ENCODE peak calls at places on chromosomes 7 and 10, in six cellular contexts. One of them, this sample, is unnamed.
A peak's percentile ranks its signal among the peaks of the same experiment; 100 is the strongest.

GRCh38 chr10:116124777-116125176 is 148.2 kb downstream of the GFRA1 start:
- DNase-seq in fibroblast of lung: no peak
- DNase-seq in ovary: no peak
- DNase-seq in A549: no peak
- DNase-seq in tibial nerve: no peak
- DNase-seq in tibial artery: no peak
- DNase-seq in this sample: no peak

GRCh38 chr7:102170417-102170970 is 116.2 kb upstream of the SH2B2 start:
- DNase-seq in fibroblast of lung: peak; percentile 12
- DNase-seq in ovary: no peak
- DNase-seq in A549: no peak
- DNase-seq in tibial nerve: no peak
- DNase-seq in tibial artery: no peak
- DNase-seq in this sample: no peak

GRCh38 chr10:58773351-58773750 is 260.7 kb downstream of the BICC1 start:
- DNase-seq in fibroblast of lung: peak; percentile 39
- DNase-seq in ovary: no peak
- DNase-seq in A549: no peak
- DNase-seq in tibial nerve: no peak
- DNase-seq in tibial artery: no peak
- DNase-seq in this sample: no peak

GRCh38 chr7:95690367-95690947 is 81.9 kb upstream of the DYNC1I1 start:
- DNase-seq in fibroblast of lung: peak; percentile 66
- DNase-seq in ovary: no peak
- DNase-seq in A549: peak; percentile 6
- DNase-seq in tibial nerve: no peak
- DNase-seq in tibial artery: no peak
- DNase-seq in this sample: no peak

GRCh38 chr10:22615819-22616499 is 98.4 kb downstream of the PIP4K2A start:
- DNase-seq in fibroblast of lung: peak; percentile 44
- DNase-seq in ovary: no peak
- DNase-seq in A549: no peak
- DNase-seq in tibial nerve: peak; percentile 21
- DNase-seq in tibial artery: peak; percentile 50
- DNase-seq in this sample: peak; percentile 96

GRCh38 chr10:112208292-112208691 is 24.7 kb upstream of the GPAM start:
- DNase-seq in fibroblast of lung: no peak
- DNase-seq in ovary: no peak
- DNase-seq in A549: no peak
- DNase-seq in tibial nerve: no peak
- DNase-seq in tibial artery: no peak
- DNase-seq in this sample: no peak

GRCh38 chr7:93040355-93040754 is 77.4 kb downstream of the SAMD9 start:
- DNase-seq in fibroblast of lung: no peak
- DNase-seq in ovary: no peak
- DNase-seq in A549: no peak
- DNase-seq in tibial nerve: no peak
- DNase-seq in tibial artery: no peak
- DNase-seq in this sample: no peak

GRCh38 chr10:26860026-26860541 is 674 bp downstream of the ABI1 start:
- DNase-seq in fibroblast of lung: peak; percentile 73
- DNase-seq in ovary: peak; percentile 67
- DNase-seq in A549: peak; percentile 33
- DNase-seq in tibial nerve: peak; percentile 42
- DNase-seq in tibial artery: peak; percentile 64
- DNase-seq in this sample: no peak

GRCh38 chr7:12633589-12633988 is 53.8 kb upstream of the ARL4A start:
- DNase-seq in fibroblast of lung: no peak
- DNase-seq in ovary: no peak
- DNase-seq in A549: no peak
- DNase-seq in tibial nerve: no peak
- DNase-seq in tibial artery: no peak
- DNase-seq in this sample: no peak

GRCh38 chr10:44761076-44761475 is 150.1 kb upstream of the TMEM72 start:
- DNase-seq in fibroblast of lung: no peak
- DNase-seq in ovary: no peak
- DNase-seq in A549: no peak
- DNase-seq in tibial nerve: no peak
- DNase-seq in tibial artery: no peak
- DNase-seq in this sample: no peak

GRCh38 chr7:39688611-39689485 is 65.5 kb downstream of the RALA start:
- DNase-seq in fibroblast of lung: no peak
- DNase-seq in ovary: no peak
- DNase-seq in A549: no peak
- DNase-seq in tibial nerve: no peak
- DNase-seq in tibial artery: no peak
- DNase-seq in this sample: no peak

GRCh38 chr10:79300711-79301110 is 46.6 kb upstream of the PPIF start:
- DNase-seq in fibroblast of lung: no peak
- DNase-seq in ovary: no peak
- DNase-seq in A549: no peak
- DNase-seq in tibial nerve: no peak
- DNase-seq in tibial artery: no peak
- DNase-seq in this sample: no peak

GRCh38 chr10:121261665-121262064 is 336.6 kb downstream of the FGFR2 start:
- DNase-seq in fibroblast of lung: no peak
- DNase-seq in ovary: no peak
- DNase-seq in A549: no peak
- DNase-seq in tibial nerve: no peak
- DNase-seq in tibial artery: no peak
- DNase-seq in this sample: no peak

GRCh38 chr10:121265320-121265719 is 332.9 kb downstream of the FGFR2 start:
- DNase-seq in fibroblast of lung: no peak
- DNase-seq in ovary: no peak
- DNase-seq in A549: no peak
- DNase-seq in tibial nerve: no peak
- DNase-seq in tibial artery: no peak
- DNase-seq in this sample: no peak

GRCh38 chr10:121260383-121260782 is 337.9 kb downstream of the FGFR2 start:
- DNase-seq in fibroblast of lung: no peak
- DNase-seq in ovary: no peak
- DNase-seq in A549: no peak
- DNase-seq in tibial nerve: no peak
- DNase-seq in tibial artery: no peak
- DNase-seq in this sample: no peak

GRCh38 chr10:121263407-121263783 is 334.8 kb downstream of the FGFR2 start:
- DNase-seq in fibroblast of lung: no peak
- DNase-seq in ovary: no peak
- DNase-seq in A549: no peak
- DNase-seq in tibial nerve: no peak
- DNase-seq in tibial artery: no peak
- DNase-seq in this sample: no peak

GRCh38 chr10:121262774-121263406 is 335.4 kb downstream of the FGFR2 start:
- DNase-seq in fibroblast of lung: no peak
- DNase-seq in ovary: no peak
- DNase-seq in A549: no peak
- DNase-seq in tibial nerve: no peak
- DNase-seq in tibial artery: no peak
- DNase-seq in this sample: no peak
- H3K4me3 ChIP-seq in fibroblast of lung: no peak overlapping the region
- H3K4me3 ChIP-seq in ovary: no peak overlapping the region
- H3K4me3 ChIP-seq in A549: no peak overlapping the region
- H3K4me3 ChIP-seq in tibial nerve: no peak overlapping the region
- H3K4me3 ChIP-seq in tibial artery: no peak overlapping the region
- H3K4me3 ChIP-seq in this sample: no peak overlapping the region

GRCh38 chr7:36289833-36290661 is 99.6 kb upstream of the ANLN start:
- DNase-seq in fibroblast of lung: no peak
- DNase-seq in ovary: no peak
- DNase-seq in A549: peak; percentile 91
- DNase-seq in tibial nerve: no peak
- DNase-seq in tibial artery: no peak
- DNase-seq in this sample: no peak
- H3K27ac ChIP-seq in fibroblast of lung: no peak overlapping the region
- H3K27ac ChIP-seq in ovary: no peak overlapping the region
- H3K27ac ChIP-seq in A549: peak overlapping the region; percentile 82
- H3K27ac ChIP-seq in tibial nerve: no peak overlapping the region
- H3K27ac ChIP-seq in tibial artery: peak overlapping the region; percentile 87
- H3K27ac ChIP-seq in this sample: no peak overlapping the region

DNA sequence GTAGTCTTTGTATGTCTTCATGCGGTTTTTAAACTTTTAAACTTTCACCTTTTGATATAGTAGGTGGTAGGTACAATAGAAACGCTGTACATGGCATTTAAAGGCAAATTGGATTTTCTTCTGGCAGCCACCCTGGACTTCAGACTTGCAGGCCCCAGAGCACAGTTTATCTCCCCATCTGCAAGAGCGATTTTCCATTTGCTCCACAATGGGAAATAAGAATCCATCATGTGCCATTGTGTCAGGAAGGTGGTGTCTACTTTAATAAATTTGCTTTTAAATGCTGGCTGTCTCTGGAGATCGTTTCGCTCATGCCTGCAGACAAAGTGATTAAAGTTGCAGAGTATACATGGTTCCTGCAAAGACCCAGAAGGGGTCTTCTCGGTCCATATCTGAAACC is 38.9 kb downstream of the UNC5B start:
- DNase-seq in fibroblast of lung: no peak
- DNase-seq in ovary: no peak
- DNase-seq in A549: no peak
- DNase-seq in tibial nerve: no peak
- DNase-seq in tibial artery: no peak
- DNase-seq in this sample: no peak
- TF ChIP-seq CTCF in fibroblast of lung: no peak
- TF ChIP-seq CTCF in ovary: no peak
- TF ChIP-seq CTCF in A549: no peak
- TF ChIP-seq CTCF in tibial nerve: no peak
- TF ChIP-seq CTCF in tibial artery: no peak
- TF ChIP-seq CTCF in this sample: no peak

DNA sequence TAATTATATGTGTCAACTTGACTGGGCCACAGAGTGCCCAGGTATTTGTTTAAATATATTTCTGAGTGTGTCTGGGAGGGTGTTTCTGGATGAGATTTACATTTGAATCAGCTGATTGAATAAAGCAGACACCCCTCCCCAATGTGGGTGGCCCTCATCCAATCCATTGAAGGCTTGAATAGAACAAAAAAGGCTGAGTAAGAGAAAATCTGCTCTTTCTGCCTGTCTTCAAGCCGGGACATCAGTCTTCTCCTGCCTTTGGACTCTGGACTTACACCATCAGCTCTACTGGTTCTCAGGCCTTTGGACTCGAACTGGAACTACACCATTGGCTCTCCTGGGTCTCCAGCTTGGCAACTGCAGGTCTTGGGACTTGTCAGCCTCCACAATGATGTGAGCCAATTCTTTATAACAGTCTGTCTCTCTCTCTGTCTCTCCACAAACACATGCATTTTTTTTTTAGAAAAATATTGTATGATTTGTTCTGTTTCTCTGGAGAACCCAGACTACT is 23.3 kb downstream of the IMPDH1 start:
- DNase-seq in fibroblast of lung: no peak
- DNase-seq in ovary: no peak
- DNase-seq in A549: no peak
- DNase-seq in tibial nerve: no peak
- DNase-seq in tibial artery: no peak
- DNase-seq in this sample: no peak
- H3K4me3 ChIP-seq in fibroblast of lung: no peak overlapping the region
- H3K4me3 ChIP-seq in ovary: no peak overlapping the region
- H3K4me3 ChIP-seq in A549: no peak overlapping the region
- H3K4me3 ChIP-seq in tibial nerve: no peak overlapping the region
- H3K4me3 ChIP-seq in tibial artery: no peak overlapping the region
- H3K4me3 ChIP-seq in this sample: no peak overlapping the region

GRCh38 chr7:116552616-116553015 is 27.8 kb downstream of the CAV1 start:
- DNase-seq in fibroblast of lung: peak; percentile 52
- DNase-seq in ovary: no peak
- DNase-seq in A549: no peak
- DNase-seq in tibial nerve: no peak
- DNase-seq in tibial artery: no peak
- DNase-seq in this sample: no peak
- H3K27ac ChIP-seq in fibroblast of lung: no peak overlapping the region
- H3K27ac ChIP-seq in ovary: no peak overlapping the region
- H3K27ac ChIP-seq in A549: peak overlapping the region; percentile 21
- H3K27ac ChIP-seq in tibial nerve: peak overlapping the region; percentile 26
- H3K27ac ChIP-seq in tibial artery: peak overlapping the region; percentile 73
- H3K27ac ChIP-seq in this sample: no peak overlapping the region

GRCh38 chr10:84267503-84268126 is 22.8 kb downstream of the RGR start:
- DNase-seq in fibroblast of lung: peak; percentile 51
- DNase-seq in ovary: no peak
- DNase-seq in A549: peak; percentile 26
- DNase-seq in tibial nerve: no peak
- DNase-seq in tibial artery: no peak
- DNase-seq in this sample: no peak
- TF ChIP-seq CTCF in fibroblast of lung: peak; percentile 71
- TF ChIP-seq CTCF in ovary: no peak
- TF ChIP-seq CTCF in A549: peak; percentile 45
- TF ChIP-seq CTCF in tibial nerve: peak; percentile 46
- TF ChIP-seq CTCF in tibial artery: peak; percentile 10
- TF ChIP-seq CTCF in this sample: peak; percentile 56

GRCh38 chr10:102863660-102864059 is 5.6 kb upstream of the AS3MT start:
- DNase-seq in fibroblast of lung: no peak
- DNase-seq in ovary: no peak
- DNase-seq in A549: no peak
- DNase-seq in tibial nerve: no peak
- DNase-seq in tibial artery: no peak
- DNase-seq in this sample: no peak

GRCh38 chr10:102869290-102870198 is at the start of gene AS3MT:
- DNase-seq in fibroblast of lung: no peak
- DNase-seq in ovary: peak; percentile 52
- DNase-seq in A549: peak; percentile 52
- DNase-seq in tibial nerve: no peak
- DNase-seq in tibial artery: no peak
- DNase-seq in this sample: peak; percentile 51

GRCh38 chr10:102870221-102870620 is 951 bp downstream of the AS3MT start:
- DNase-seq in fibroblast of lung: no peak
- DNase-seq in ovary: no peak
- DNase-seq in A549: no peak
- DNase-seq in tibial nerve: no peak
- DNase-seq in tibial artery: no peak
- DNase-seq in this sample: no peak

GRCh38 chr10:102865620-102866019 is 3.6 kb upstream of the AS3MT start:
- DNase-seq in fibroblast of lung: no peak
- DNase-seq in ovary: no peak
- DNase-seq in A549: no peak
- DNase-seq in tibial nerve: no peak
- DNase-seq in tibial artery: no peak
- DNase-seq in this sample: no peak

DNA sequence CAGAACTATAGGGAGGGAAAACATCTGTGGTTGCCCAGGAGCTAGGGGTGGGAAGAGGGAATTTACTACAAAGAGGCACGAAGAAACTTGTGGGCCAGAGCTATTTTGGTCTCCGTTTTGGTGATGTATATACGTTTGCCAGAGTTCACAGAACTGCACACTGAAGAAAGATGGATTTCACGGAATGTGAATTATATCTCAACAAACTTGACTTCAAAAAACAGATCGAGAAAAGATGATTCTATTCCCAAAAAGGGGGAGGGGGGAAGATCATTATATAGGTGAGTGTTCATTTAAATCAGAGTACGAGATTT is 337 bp upstream of the AS3MT start:
- DNase-seq in fibroblast of lung: peak; percentile 19
- DNase-seq in ovary: no peak
- DNase-seq in A549: no peak
- DNase-seq in tibial nerve: no peak
- DNase-seq in tibial artery: no peak
- DNase-seq in this sample: no peak
- H3K4me3 ChIP-seq in fibroblast of lung: peak overlapping the region; percentile 57
- H3K4me3 ChIP-seq in ovary: peak overlapping the region; percentile 61
- H3K4me3 ChIP-seq in A549: peak overlapping the region; percentile 55
- H3K4me3 ChIP-seq in tibial nerve: peak overlapping the region; percentile 52
- H3K4me3 ChIP-seq in tibial artery: peak overlapping the region; percentile 65
- H3K4me3 ChIP-seq in this sample: peak overlapping the region; percentile 67

GRCh38 chr10:27998954-27999275 is at the start of gene ODAD2:
- DNase-seq in fibroblast of lung: no peak
- DNase-seq in ovary: no peak
- DNase-seq in A549: no peak
- DNase-seq in tibial nerve: no peak
- DNase-seq in tibial artery: no peak
- DNase-seq in this sample: no peak
- H3K27ac ChIP-seq in fibroblast of lung: no peak within 1 kb of the TSS
- H3K27ac ChIP-seq in ovary: peak within 1 kb of the TSS; percentile 71
- H3K27ac ChIP-seq in A549: peak within 1 kb of the TSS; percentile 76
- H3K27ac ChIP-seq in tibial nerve: no peak within 1 kb of the TSS
- H3K27ac ChIP-seq in tibial artery: peak within 1 kb of the TSS; percentile 54
- H3K27ac ChIP-seq in this sample: no peak within 1 kb of the TSS

This sample was measured in dorsolateral prefrontal cortex.